ENCODE peak calls at places on chromosomes 1 and 21, in four cellular contexts. C is fibroblast of pulmonary artery, X is psoas muscle, M is MM.1S. N is an unnamed sample.

GRCh38 chr1:205189162-205189561 is 22.3 kb downstream of the DSTYK start:
- DNase-seq in C (no peak), X (no peak), M (no peak), N (no peak)

GRCh38 chr1:81873946-81874345 is 73.2 kb downstream of the ADGRL2 start:
- DNase-seq in C (no peak), X (no peak), M (no peak), N (no peak)

GRCh38 chr1:94806451-94806861 is 13.7 kb upstream of the SLC44A3 start:
- DNase-seq in C (peak), X (no peak), M (no peak), N (no peak)

GRCh38 chr21:41611966-41612606 is 104.1 kb upstream of the TMPRSS2 start:
- DNase-seq in C (peak), X (no peak), M (peak), N (no peak)

GRCh38 chr1:29682171-29682917 is 446.0 kb downstream of the PTPRU start:
- DNase-seq in C (no peak), X (no peak), M (no peak), N (no peak)

GRCh38 chr1:12140676-12141532 is 25.9 kb upstream of the TNFRSF1B start:
- DNase-seq in C (no peak), X (no peak), M (no peak), N (no peak)

GRCh38 chr1:17561561-17561985 is 22.1 kb downstream of the ARHGEF10L start:
- DNase-seq in C (peak), X (no peak), M (no peak), N (no peak)

GRCh38 chr1:37630426-37631038 is 4.2 kb downstream of the RSPO1 start:
- DNase-seq in C (no peak), X (no peak), M (no peak), N (no peak)

GRCh38 chr21:18499761-18500376 is 96.3 kb upstream of the TMPRSS15 start:
- DNase-seq in C (peak), X (no peak), M (peak), N (no peak)

GRCh38 chr1:247681288-247681897 is 1.9 kb upstream of the OR13G1 start:
- DNase-seq in C (peak), X (no peak), M (peak), N (no peak)

GRCh38 chr1:118783095-118783758 is 204.9 kb downstream of the TBX15 start:
- DNase-seq in C (no peak), X (no peak), M (no peak), N (no peak)

GRCh38 chr1:55071477-55071876 is 32.1 kb downstream of the PCSK9 start:
- DNase-seq in C (peak), X (no peak), M (no peak), N (no peak)

GRCh38 chr1:208077232-208077751 is 166.4 kb upstream of the CD34 start:
- DNase-seq in C (no peak), X (no peak), M (no peak), N (no peak)

GRCh38 chr1:119327436-119328155 is 41.0 kb upstream of the HAO2 start:
- DNase-seq in C (peak), X (peak), M (peak), N (no peak)

GRCh38 chr1:43329995-43330751 is 7.4 kb upstream of the MPL start:
- DNase-seq in C (peak), X (peak), M (no peak), N (no peak)

GRCh38 chr1:216178266-216178665 is 245.0 kb downstream of the USH2A start:
- DNase-seq in C (no peak), X (no peak), M (no peak), N (no peak)

GRCh38 chr21:38721983-38722382 is 83.7 kb upstream of the ETS2 start:
- DNase-seq in C (peak), X (no peak), M (no peak), N (no peak)

GRCh38 chr21:26717146-26717739 is 128.0 kb downstream of the ADAMTS1 start:
- DNase-seq in C (peak), X (no peak), M (peak), N (no peak)

GRCh38 chr1:3073520-3074296 is 4.7 kb downstream of the PRDM16 start:
- DNase-seq in C (no peak), X (no peak), M (no peak), N (no peak)

GRCh38 chr1:207605444-207606361 is 39.2 kb upstream of the CR1L start:
- DNase-seq in C (no peak), X (no peak), M (no peak), N (no peak)

GRCh38 chr1:147902183-147902845 is at the start of gene GJA8:
- DNase-seq in C (no peak), X (no peak), M (no peak), N (no peak)

GRCh38 chr1:41365320-41365633 is 4.0 kb downstream of the FOXO6 start:
- DNase-seq in C (no peak), X (no peak), M (no peak), N (no peak)

GRCh38 chr1:96580920-96581319 is 140.7 kb upstream of the PTBP2 start:
- DNase-seq in C (no peak), X (no peak), M (no peak), N (no peak)
- TF ChIP-seq CTCF in C (no peak), X (no peak), M (no peak), N (no peak)

GRCh38 chr1:114344656-114345055 is 166.3 kb downstream of the TRIM33 start:
- DNase-seq in C (no peak), X (no peak), M (no peak), N (no peak)
- TF ChIP-seq CTCF in C (no peak), X (no peak), M (no peak), N (no peak)

DNA sequence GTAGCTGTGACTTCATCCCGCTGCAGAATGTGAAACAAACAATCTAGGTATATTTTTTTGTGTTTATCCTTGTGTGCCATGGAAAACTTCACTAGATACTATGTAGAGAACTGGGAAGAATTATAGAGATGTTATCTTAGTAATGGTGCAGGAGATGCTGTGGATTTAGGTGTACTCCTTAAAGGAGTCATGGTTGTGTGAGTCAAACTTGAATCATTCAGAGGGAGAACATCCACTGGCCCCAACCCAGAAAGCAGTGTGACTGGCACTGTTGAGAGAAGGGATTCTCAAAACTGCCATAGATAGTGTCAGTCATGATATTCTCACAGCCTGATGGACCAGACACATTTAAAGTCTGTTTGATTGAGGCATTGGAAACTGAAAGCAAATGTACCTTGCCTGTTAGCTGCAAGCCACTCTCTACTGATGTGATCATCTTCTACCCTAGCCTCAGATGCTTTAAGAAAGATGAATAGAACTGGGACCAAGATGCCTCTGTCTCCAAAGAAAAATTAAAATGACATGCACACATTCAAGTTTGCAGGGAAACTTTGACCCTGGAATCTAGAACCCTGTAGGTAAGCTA is 754.6 kb downstream of the MRPL39 start:
- DNase-seq in C (no peak), X (no peak), M (no peak), N (no peak)
- TF ChIP-seq CTCF in C (no peak), X (no peak), M (no peak), N (no peak)

GRCh38 chr1:63774617-63775417 is 1.0 kb downstream of the ROR1 start:
- DNase-seq in C (peak), X (peak), M (no peak), N (no peak)
- TF ChIP-seq CTCF in C (no peak), X (no peak), M (no peak), N (no peak)

GRCh38 chr1:234938114-234938513 is 190.5 kb downstream of the TOMM20 start:
- DNase-seq in C (no peak), X (no peak), M (no peak), N (no peak)

GRCh38 chr1:234934611-234935033 is 194.0 kb downstream of the TOMM20 start:
- DNase-seq in C (peak), X (no peak), M (no peak), N (peak)

GRCh38 chr1:234933475-234933874 is 195.2 kb downstream of the TOMM20 start:
- DNase-seq in C (peak), X (peak), M (peak), N (no peak)

GRCh38 chr1:234938924-234939323 is 189.7 kb downstream of the TOMM20 start:
- DNase-seq in C (no peak), X (no peak), M (no peak), N (peak)

GRCh38 chr1:234936631-234937389 is 191.8 kb downstream of the TOMM20 start:
- DNase-seq in C (peak), X (no peak), M (no peak), N (no peak)
- TF ChIP-seq CTCF in C (no peak), X (no peak), M (no peak), N (no peak)

GRCh38 chr1:234666206-234666605 is 56.2 kb upstream of the IRF2BP2 start:
- DNase-seq in C (no peak), X (no peak), M (no peak), N (no peak)

GRCh38 chr1:234669499-234669898 is 59.5 kb upstream of the IRF2BP2 start:
- DNase-seq in C (no peak), X (no peak), M (no peak), N (no peak)

GRCh38 chr1:234667891-234668576 is 58.1 kb upstream of the IRF2BP2 start:
- DNase-seq in C (no peak), X (no peak), M (no peak), N (no peak)

GRCh38 chr1:234668577-234668955 is 58.6 kb upstream of the IRF2BP2 start:
- DNase-seq in C (no peak), X (no peak), M (no peak), N (no peak)

DNA sequence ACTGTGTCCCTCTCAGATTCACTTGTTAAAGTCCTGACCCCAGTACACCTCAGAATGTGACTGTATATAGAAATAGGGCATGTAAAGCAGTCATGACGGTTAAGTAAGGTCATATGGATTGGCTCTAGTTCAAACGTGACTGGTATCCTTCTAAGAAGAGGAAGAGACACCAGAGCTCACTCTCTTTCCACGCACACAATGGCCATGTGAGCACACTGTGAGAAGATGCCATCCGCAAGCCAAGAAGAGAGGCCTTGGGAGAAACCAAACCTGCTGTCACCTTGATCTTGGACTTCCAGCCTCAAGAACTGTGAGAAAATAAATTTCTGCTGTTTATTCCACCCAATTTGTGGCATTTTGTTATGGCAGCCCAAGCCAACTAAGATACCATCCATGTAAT is 56.8 kb upstream of the IRF2BP2 start:
- DNase-seq in C (no peak), X (no peak), M (no peak), N (no peak)
- TF ChIP-seq CTCF in C (no peak), X (no peak), M (no peak), N (no peak)

GRCh38 chr1:177780096-177780700 is 189.7 kb downstream of the SEC16B start:
- DNase-seq in C (peak), X (no peak), M (peak), N (no peak)
- TF ChIP-seq CTCF in C (peak), X (peak), M (peak), N (no peak)

DNA sequence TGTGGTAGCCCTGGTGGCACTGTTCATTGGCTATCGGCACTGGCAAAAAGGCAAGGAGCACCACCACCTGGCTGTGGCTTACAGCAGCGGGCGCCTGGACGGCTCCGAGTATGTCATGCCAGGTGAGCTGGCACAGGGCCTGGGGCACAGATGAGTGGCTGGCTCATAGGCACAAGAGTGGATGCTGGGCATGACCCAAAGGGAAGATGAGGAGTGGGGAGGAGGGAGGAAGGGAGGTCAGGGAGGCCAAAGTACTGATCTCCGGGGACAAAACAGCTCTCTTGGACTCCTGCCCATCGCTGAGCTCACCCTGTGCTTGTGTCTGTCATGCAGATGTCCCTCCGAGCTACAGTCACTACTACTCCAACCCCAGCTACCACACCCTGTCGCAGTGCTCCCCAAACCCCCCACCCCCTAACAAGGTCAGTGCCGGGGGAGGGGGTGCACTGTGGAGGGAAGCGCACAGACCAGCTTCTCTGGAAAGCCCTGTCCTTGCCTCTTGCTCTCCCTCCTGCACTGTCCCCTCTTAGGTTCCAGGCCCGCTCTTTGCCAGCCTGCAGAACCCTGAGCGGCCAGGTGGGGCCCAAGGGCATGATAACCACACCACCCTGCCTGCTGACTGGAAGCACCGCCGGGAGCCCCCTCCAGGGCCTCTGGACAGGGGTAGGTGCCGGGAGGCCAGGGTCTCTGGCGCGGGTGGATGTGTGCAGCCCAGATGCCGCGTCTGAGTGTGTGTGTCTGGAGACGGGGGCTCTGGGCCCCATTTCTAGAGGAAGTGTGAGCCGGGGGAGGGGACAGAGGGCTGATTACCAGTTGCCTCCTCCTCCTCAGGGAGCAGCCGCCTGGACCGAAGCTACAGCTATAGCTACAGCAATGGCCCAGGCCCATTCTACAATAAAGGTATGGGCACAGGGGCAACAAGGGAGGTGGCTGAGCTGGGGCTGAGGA is 7.3 kb upstream of the LRRC71 start:
- DNase-seq in C (no peak), X (no peak), M (no peak), N (no peak)
- TF ChIP-seq CTCF in C (no peak), X (no peak), M (no peak), N (no peak)

GRCh38 chr1:153192697-153193096 is 10.5 kb upstream of the LELP1 start:
- DNase-seq in C (no peak), X (no peak), M (peak), N (no peak)
- TF ChIP-seq CTCF in C (no peak), X (no peak), M (peak), N (no peak)

GRCh38 chr1:240258910-240259309 is 167.2 kb downstream of the FMN2 start:
- DNase-seq in C (peak), X (no peak), M (no peak), N (no peak)

GRCh38 chr1:240256836-240257503 is 165.3 kb downstream of the FMN2 start:
- DNase-seq in C (no peak), X (no peak), M (no peak), N (no peak)

GRCh38 chr1:240254006-240254405 is 162.3 kb downstream of the FMN2 start:
- DNase-seq in C (no peak), X (no peak), M (no peak), N (no peak)

DNA sequence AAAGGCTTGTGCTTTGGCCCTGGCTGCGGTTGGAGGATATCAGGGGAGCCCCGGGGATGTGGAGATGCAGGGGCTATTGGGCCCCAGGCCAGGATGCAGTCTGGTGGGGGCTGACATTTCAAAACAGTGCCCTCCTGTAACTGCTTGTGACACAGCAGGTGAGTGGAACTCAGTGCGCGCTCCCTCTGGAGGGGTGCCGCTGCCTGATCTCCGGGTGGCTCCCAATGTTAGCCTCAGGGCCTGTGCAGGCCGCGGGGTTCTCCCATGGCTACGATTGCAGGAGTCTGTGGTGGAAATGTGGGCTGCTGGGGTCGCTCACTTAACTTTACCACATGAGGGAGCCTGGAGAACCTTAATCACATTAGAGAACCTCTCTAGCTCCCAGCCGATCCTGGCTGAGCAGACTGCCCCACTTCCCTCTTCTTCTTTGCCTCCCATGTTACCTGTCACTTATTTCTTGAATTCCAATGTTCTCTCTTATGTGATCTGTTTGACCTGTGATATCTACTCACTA is 163.2 kb downstream of the FMN2 start:
- DNase-seq in C (no peak), X (no peak), M (no peak), N (no peak)
- TF ChIP-seq CTCF in C (no peak), X (no peak), M (no peak), N (no peak)